ENCODE peak calls at places on chromosomes 4 and X, in six cellular contexts. X is renal cortical epithelial cell; V is T-helper 2 cell; U is activated T-cell treated with anti-CD3 and anti-CD28 coated beads, Interleukin-2, amount 50 U/mL, for 48 hours; H is posterior cingulate gyrus; N is CD4-positive, alpha-beta T cell. O is an unnamed sample.

GRCh38 chrX:28108186-28108945 is 127.1 kb upstream of the DCAF8L1 start:
- DNase-seq in X (no peak), U (no peak), N (no peak), H (no peak), V (no peak), O (no peak)

GRCh38 chr4:75702919-75703411 is 21.4 kb upstream of the USO1 start:
- DNase-seq in X (no peak), U (no peak), H (no peak), N (no peak), V (no peak), O (no peak)

GRCh38 chrX:67585401-67585800 is 41.6 kb downstream of the AR start:
- DNase-seq in N (no peak), U (no peak), X (no peak), H (no peak), V (no peak), O (no peak)

GRCh38 chr4:108072300-108072699 is 82.6 kb downstream of the HADH start:
- DNase-seq in H (no peak), V (no peak), N (peak; percentile 61), U (no peak), X (peak; percentile 65), O (no peak)

GRCh38 chr4:187478292-187479205 is 517.0 kb upstream of the ZFP42 start:
- DNase-seq in U (no peak), N (no peak), V (no peak), H (no peak), X (peak; percentile 31), O (no peak)

GRCh38 chr4:140688711-140689598 is 67.2 kb downstream of the TBC1D9 start:
- DNase-seq in V (no peak), X (peak; percentile 42), N (no peak), H (no peak), U (no peak), O (no peak)

GRCh38 chrX:110086916-110087484 is 84.1 kb downstream of the TMEM164 start:
- DNase-seq in H (no peak), U (no peak), V (no peak), N (no peak), X (peak; percentile 92), O (no peak)

GRCh38 chr4:6703786-6704185 is 5.9 kb downstream of the MRFAP1L1 start:
- DNase-seq in H (no peak), N (no peak), V (no peak), X (peak; percentile 33), U (no peak), O (no peak)

GRCh38 chr4:54959656-54960055 is 165.7 kb downstream of the KDR start:
- DNase-seq in N (no peak), U (no peak), V (no peak), X (no peak), H (no peak), O (no peak)

GRCh38 chrX:826026-826425 is 195.4 kb downstream of the SHOX start:
- DNase-seq in N (no peak), X (no peak), U (no peak), H (no peak), V (no peak), O (no peak)

GRCh38 chr4:80173387-80173786 is 23.9 kb upstream of the PRDM8 start:
- DNase-seq in H (no peak), N (peak; percentile 35), X (peak; percentile 86), V (no peak), U (no peak), O (no peak)

GRCh38 chr4:99633772-99634171 is 23.9 kb downstream of the C4orf54 start:
- DNase-seq in X (peak; percentile 43), H (no peak), V (no peak), N (no peak), U (no peak), O (no peak)

GRCh38 chrX:49919617-49920016 is 2.8 kb upstream of the CLCN5 start:
- DNase-seq in H (peak; percentile 9), N (no peak), V (no peak), X (no peak), U (peak; percentile 48), O (peak; percentile 34)

GRCh38 chrX:118216086-118216485 is 99.5 kb upstream of the KLHL13 start:
- DNase-seq in X (peak; percentile 96), H (no peak), V (no peak), N (no peak), U (no peak), O (no peak)

GRCh38 chrX:13254076-13254785 is 65.6 kb downstream of the ATXN3L start:
- DNase-seq in V (no peak), H (no peak), X (peak; percentile 65), N (no peak), U (no peak), O (no peak)

GRCh38 chrX:96432647-96433046 is 252.0 kb upstream of the DIAPH2 start:
- DNase-seq in X (peak; percentile 54), V (no peak), U (no peak), H (no peak), N (no peak), O (no peak)

GRCh38 chr4:76420901-76421581 is at the start of gene CCDC158:
- DNase-seq in U (no peak), H (no peak), N (no peak), V (no peak), X (no peak), O (no peak)

GRCh38 chr4:15920723-15921591 is 17.6 kb downstream of the FGFBP1 start:
- DNase-seq in X (peak; percentile 99), U (no peak), V (no peak), N (no peak), H (peak; percentile 44), O (no peak)

GRCh38 chrX:119981286-119982070 is 37.9 kb upstream of the NKAP start:
- DNase-seq in U (no peak), X (peak; percentile 17), H (no peak), N (no peak), V (no peak), O (no peak)

GRCh38 chr4:169940460-169940859 is 85.7 kb downstream of the MFAP3L start:
- DNase-seq in H (no peak), U (no peak), X (no peak), N (no peak), V (no peak), O (peak; percentile 6)

GRCh38 chr4:67918428-67918827 is 34.6 kb upstream of the TMPRSS11D start:
- DNase-seq in X (no peak), N (no peak), H (no peak), U (no peak), V (no peak), O (no peak)

GRCh38 chr4:12852338-12853307 is 631.5 kb downstream of the RAB28 start:
- DNase-seq in N (no peak), H (no peak), X (peak; percentile 88), U (no peak), V (no peak), O (peak; percentile 16)

GRCh38 chrX:150085881-150086280 is 147.6 kb upstream of the EOLA2 start:
- DNase-seq in N (no peak), V (no peak), H (no peak), X (no peak), U (no peak), O (no peak)

GRCh38 chr4:75007891-75008290 is 75.0 kb downstream of the PARM1 start:
- DNase-seq in N (no peak), U (no peak), V (no peak), X (no peak), H (no peak), O (no peak)

GRCh38 chr4:93394488-93395185 is 433.9 kb upstream of the ATOH1 start:
- DNase-seq in X (no peak), N (no peak), U (no peak), H (no peak), V (no peak), O (no peak)

GRCh38 chrX:155108427-155108826 is 37.1 kb downstream of the BRCC3 start:
- DNase-seq in U (no peak), X (no peak), H (no peak), N (no peak), V (no peak), O (no peak)

O was measured in endothelial cell.